ENCODE peak calls at places on chromosomes 5 and 9, in seven cellular contexts. M, G, D, A, K, E and R are unnamed samples.

GRCh38 chr5:93532370-93532769 is 48.6 kb downstream of the NR2F1-AS1 start:
- DNase-seq in G (peak), E (peak), D (no peak), M (no peak), K (no peak), A (peak), R (no peak)

GRCh38 chr9:126275386-126276001 is 51.1 kb upstream of the MVB12B start:
- DNase-seq in M (no peak), D (no peak), A (peak), G (no peak), K (no peak), E (peak), R (no peak)

GRCh38 chr5:158543539-158544387 is 556.0 kb downstream of the EBF1 start:
- DNase-seq in E (no peak), K (no peak), D (no peak), G (no peak), A (no peak), M (no peak), R (no peak)

GRCh38 chr9:14221558-14221957 is 92.4 kb downstream of the NFIB start:
- DNase-seq in A (no peak), K (no peak), E (no peak), D (no peak), M (no peak), G (no peak), R (no peak)

GRCh38 chr5:6827815-6828214 is 114.6 kb downstream of the TENT4A start:
- DNase-seq in M (no peak), K (no peak), E (no peak), G (no peak), D (no peak), A (no peak), R (no peak)

GRCh38 chr5:4199461-4199860 is 603.8 kb downstream of the IRX1 start:
- DNase-seq in M (no peak), E (no peak), A (peak), G (no peak), D (no peak), K (no peak), R (no peak)

GRCh38 chr9:114112325-114112724 is 13.2 kb upstream of the KIF12 start:
- DNase-seq in G (no peak), D (no peak), K (no peak), M (no peak), E (no peak), A (no peak), R (no peak)

GRCh38 chr5:156274455-156274854 is 52.5 kb upstream of the SGCD start:
- DNase-seq in A (no peak), D (no peak), K (no peak), E (no peak), M (no peak), G (no peak), R (no peak)

GRCh38 chr9:3118081-3118480 is 274.2 kb upstream of the PUM3 start:
- DNase-seq in M (no peak), E (no peak), G (no peak), K (no peak), D (no peak), A (no peak), R (no peak)

GRCh38 chr9:93886911-93887310 is 68.2 kb downstream of the BARX1 start:
- DNase-seq in A (no peak), D (no peak), K (peak), M (no peak), E (no peak), G (no peak), R (no peak)

GRCh38 chr5:20166496-20166895 is 178.5 kb upstream of the CDH18 start:
- DNase-seq in K (no peak), A (no peak), M (no peak), G (no peak), D (no peak), E (no peak), R (no peak)

GRCh38 chr5:862367-863243 is 11.8 kb upstream of the ZDHHC11 start:
- DNase-seq in G (no peak), D (no peak), M (no peak), A (no peak), E (no peak), K (peak), R (no peak)

GRCh38 chr9:131422241-131422792 is 28.4 kb downstream of the PRRC2B start:
- DNase-seq in M (no peak), A (no peak), D (no peak), E (peak), G (peak), K (no peak), R (no peak)

GRCh38 chr5:163503106-163504090 is 2.0 kb upstream of the MAT2B start:
- DNase-seq in A (peak), G (peak), K (peak), D (peak), E (peak), M (peak), R (no peak)

GRCh38 chr9:113620016-113620376 is 156.5 kb downstream of the RGS3 start:
- DNase-seq in M (no peak), K (no peak), E (no peak), D (no peak), A (no peak), G (no peak), R (no peak)

GRCh38 chr5:13985736-13986418 is 41.4 kb upstream of the DNAH5 start:
- DNase-seq in D (no peak), G (peak), A (no peak), K (no peak), M (no peak), E (no peak), R (no peak)

GRCh38 chr9:127170652-127171051 is 48.2 kb upstream of the ANGPTL2 start:
- DNase-seq in M (no peak), K (no peak), G (no peak), A (no peak), D (no peak), E (no peak), R (no peak)

GRCh38 chr5:142640316-142641005 is 45.4 kb downstream of the FGF1 start:
- DNase-seq in E (no peak), M (no peak), A (peak), G (no peak), K (no peak), D (no peak), R (no peak)

GRCh38 chr5:111072949-111073682 is 1.6 kb downstream of the TSLP start:
- DNase-seq in G (peak), M (peak), D (peak), K (peak), A (peak), E (no peak), R (peak)

GRCh38 chr9:17065062-17065461 is 69.8 kb upstream of the CNTLN start:
- DNase-seq in E (no peak), M (no peak), D (no peak), G (no peak), K (no peak), A (no peak), R (no peak)

GRCh38 chr5:154308457-154309360 is 118.2 kb downstream of the GALNT10 start:
- DNase-seq in A (no peak), K (no peak), D (no peak), G (no peak), M (no peak), E (no peak), R (no peak)

DNA sequence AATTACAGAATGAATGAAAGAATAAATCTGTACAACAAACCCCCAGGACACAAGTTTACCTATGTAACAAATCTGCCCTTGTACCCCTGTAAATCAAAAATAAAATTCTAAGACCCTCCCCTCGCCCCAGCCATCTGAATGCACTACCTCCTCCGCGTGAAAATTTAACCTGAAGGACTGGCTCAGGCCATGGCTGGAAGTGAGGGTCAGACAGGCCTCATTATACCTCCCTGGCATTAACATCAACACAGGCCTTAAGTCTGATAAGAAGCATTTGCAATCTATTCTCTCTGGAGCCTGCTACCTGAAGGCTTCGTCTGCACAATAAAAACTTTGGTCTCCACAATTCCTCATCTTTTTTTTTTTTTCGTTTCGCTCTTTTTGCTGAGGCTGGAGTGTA is 48.7 kb upstream of the TTC39B start:
- DNase-seq in M (no peak), G (no peak), E (no peak), A (peak), K (no peak), D (no peak), R (no peak)
- H3K27ac ChIP-seq in M (no peak), G (no peak), E (no peak), A (peak), K (no peak), D (no peak), R (no peak)

GRCh38 chr9:97596906-97597305 is 36.3 kb downstream of the TSTD2 start:
- DNase-seq in M (no peak), G (no peak), A (no peak), D (no peak), K (no peak), E (no peak), R (no peak)
- H3K27ac ChIP-seq in M (peak), G (no peak), A (no peak), D (no peak), K (no peak), E (no peak), R (no peak)

DNA sequence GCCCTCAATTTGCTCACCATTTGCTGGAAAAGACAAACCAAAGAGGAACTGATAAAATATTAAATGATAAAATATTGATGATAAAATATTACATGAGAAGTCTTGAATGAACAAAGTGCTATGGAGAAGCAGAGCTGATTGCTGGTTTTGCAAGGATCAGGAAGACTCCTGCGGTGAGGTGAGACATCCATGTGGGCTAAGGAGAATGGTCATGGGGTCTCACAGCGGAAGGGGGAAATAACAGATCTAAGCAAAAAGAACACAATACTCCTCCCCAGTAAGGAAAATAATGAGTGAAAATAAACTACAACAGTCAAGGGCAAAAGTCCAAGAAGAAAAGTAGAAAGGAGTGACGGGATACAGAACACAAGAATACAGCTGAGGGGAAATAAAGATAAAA is 146.8 kb downstream of the LURAP1L start:
- DNase-seq in D (no peak), G (no peak), M (no peak), A (no peak), E (no peak), K (no peak), R (no peak)
- H3K27ac ChIP-seq in D (no peak), G (no peak), M (no peak), A (no peak), E (no peak), K (no peak), R (no peak)

DNA sequence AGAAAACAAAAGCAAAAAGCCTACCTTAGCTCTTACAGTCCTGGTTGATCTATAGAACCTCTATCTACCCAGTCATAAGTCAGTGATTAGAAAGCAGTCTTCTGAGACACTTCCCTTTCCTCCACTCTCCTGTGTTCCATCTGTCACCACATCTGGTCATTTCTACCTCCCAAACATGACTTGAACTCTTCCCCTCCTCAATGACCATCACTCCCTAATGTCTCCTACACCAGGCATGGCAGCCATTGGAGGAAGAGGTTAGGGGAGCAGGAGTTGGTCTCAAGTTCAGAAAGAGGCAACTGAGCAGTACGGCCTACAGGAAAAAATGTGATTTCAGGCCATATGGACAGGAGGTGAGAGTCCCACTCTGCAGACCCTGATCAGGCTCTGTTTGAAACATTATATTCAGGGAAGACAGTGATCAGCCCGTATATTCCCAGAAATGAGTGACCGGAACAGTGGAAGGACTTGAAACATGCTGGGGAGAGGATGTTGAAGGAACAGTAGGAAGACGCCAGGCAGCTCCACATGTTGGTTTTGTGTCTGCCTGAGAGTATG is 12.0 kb downstream of the ABLIM3 start:
- DNase-seq in E (no peak), A (no peak), K (no peak), D (no peak), M (no peak), G (no peak), R (no peak)
- H3K27ac ChIP-seq in E (no peak), A (no peak), K (peak), D (peak), M (peak), G (peak), R (no peak)

GRCh38 chr9:92481029-92481633 is 1.2 kb downstream of the ASPN start:
- DNase-seq in K (no peak), M (no peak), A (no peak), E (no peak), G (no peak), D (no peak), R (no peak)
- H3K27ac ChIP-seq in K (no peak), M (peak), A (no peak), E (no peak), G (peak), D (peak), R (no peak)

DNA sequence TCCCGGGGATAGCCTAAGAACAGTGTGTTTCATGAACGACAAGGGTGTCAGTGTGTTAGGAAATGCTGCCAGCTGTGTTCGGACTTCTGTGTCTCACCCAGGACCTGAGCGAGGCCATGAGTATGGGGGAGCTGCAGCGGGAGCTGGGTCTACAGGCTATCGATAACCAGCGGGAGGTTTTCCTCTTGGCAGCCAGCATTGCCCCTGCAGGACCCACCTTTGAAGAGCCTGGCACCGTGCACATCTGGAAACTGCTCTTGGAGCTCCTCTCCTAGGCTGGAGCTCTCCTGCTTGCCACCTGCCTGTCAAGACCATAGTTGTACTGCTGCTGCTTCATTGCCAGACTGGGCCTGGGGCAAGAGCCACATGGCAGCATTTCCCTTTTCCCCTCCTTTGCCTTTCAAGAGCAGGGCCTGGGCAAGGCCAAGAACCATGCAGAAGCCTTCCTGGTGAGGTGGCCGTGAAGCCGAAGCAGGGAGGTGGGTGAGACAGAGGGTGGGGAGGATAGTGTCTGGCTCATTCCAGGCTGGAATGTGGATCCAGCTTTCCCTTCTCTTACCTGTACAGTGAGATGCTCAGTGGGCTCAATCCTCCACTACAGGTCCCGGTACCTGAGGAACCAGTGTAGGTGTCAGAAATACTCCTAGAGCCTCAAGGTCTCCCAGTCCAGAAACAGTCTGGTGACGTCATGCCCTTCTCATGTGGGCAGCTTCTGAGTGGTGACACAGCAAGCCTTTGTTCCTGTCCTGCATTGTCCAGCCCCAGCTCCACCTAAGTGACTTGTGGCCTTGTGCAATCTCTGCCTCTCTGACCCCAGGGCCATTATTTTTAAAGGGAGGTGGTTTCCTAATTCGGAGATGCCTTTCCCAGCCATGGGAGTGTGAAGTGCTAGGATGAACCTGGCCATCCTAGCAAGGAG is 6.6 kb downstream of the ARL10 start:
- DNase-seq in E (no peak), A (no peak), G (no peak), K (no peak), M (no peak), D (no peak), R (no peak)
- H3K27ac ChIP-seq in E (peak), A (no peak), G (peak), K (no peak), M (peak), D (no peak), R (no peak)